ENCODE peak calls at places on chromosomes 2 and 18, in ten cellular contexts. X is HepG2; V is right cardiac atrium; T is colonic mucosa; Z is mesenchymal stem cell; L is CD8-positive, alpha-beta memory T cell; D is stomach; J is K562; S is tibial artery; C is CD4-positive, alpha-beta memory T cell. U is an unnamed sample.

GRCh38 chr2:179440642-179441251 is 176.1 kb upstream of the SESTD1 start:
- DNase-seq in T (no peak), V (no peak), L (no peak), S (no peak), X (peak; percentile 34), D (no peak), Z (peak; percentile 50), C (peak; percentile 11), J (peak; percentile 16), U (no peak)

GRCh38 chr2:73283545-73284295 is 558 bp downstream of the FBXO41 start:
- DNase-seq in V (peak; percentile 41), L (no peak), C (no peak), J (peak; percentile 46), D (no peak), T (no peak), S (no peak), Z (no peak), X (no peak), U (no peak)

GRCh38 chr2:185952098-185952497 is 213.5 kb downstream of the FSIP2 start:
- DNase-seq in D (no peak), C (no peak), X (no peak), T (no peak), Z (no peak), J (no peak), L (no peak), V (no peak), S (no peak), U (no peak)

GRCh38 chr2:42298132-42298531 is 62.9 kb downstream of the COX7A2L start:
- DNase-seq in C (no peak), Z (no peak), V (no peak), J (no peak), S (no peak), T (no peak), L (no peak), X (no peak), D (no peak), U (no peak)

GRCh38 chr2:226644342-226644957 is 155.2 kb downstream of the IRS1 start:
- DNase-seq in J (no peak), T (no peak), S (no peak), D (no peak), C (no peak), L (no peak), Z (peak; percentile 91), V (peak; percentile 62), X (no peak), U (peak; percentile 13)

GRCh38 chr2:74249406-74250122 is 51.1 kb downstream of the MTHFD2 start:
- DNase-seq in Z (no peak), T (no peak), C (no peak), X (no peak), V (no peak), L (no peak), S (no peak), J (peak; percentile 38), D (no peak), U (no peak)

GRCh38 chr2:172442072-172442895 is 14.9 kb downstream of the ITGA6 start:
- DNase-seq in Z (peak; percentile 92), X (peak; percentile 75), V (peak; percentile 47), S (no peak), L (no peak), J (no peak), D (peak; percentile 81), T (peak; percentile 88), C (no peak), U (peak; percentile 100)

GRCh38 chr2:225041871-225042799 is at the start of gene DOCK10:
- DNase-seq in S (no peak), C (peak; percentile 63), J (no peak), D (peak; percentile 40), L (peak; percentile 28), T (peak; percentile 56), X (no peak), Z (peak; percentile 42), V (peak; percentile 65), U (no peak)

GRCh38 chr18:12327510-12328178 is 19.6 kb downstream of the TUBB6 start:
- DNase-seq in D (peak; percentile 78), T (peak; percentile 80), Z (peak; percentile 74), X (peak; percentile 69), V (peak; percentile 94), J (peak; percentile 69), S (peak; percentile 70), C (peak; percentile 50), L (peak; percentile 52), U (peak; percentile 81)

GRCh38 chr18:11146238-11146946 is 3.0 kb downstream of the PIEZO2 start:
- DNase-seq in V (peak; percentile 66), D (no peak), L (no peak), T (no peak), C (no peak), J (no peak), X (no peak), Z (no peak), S (no peak), U (no peak)

DNA sequence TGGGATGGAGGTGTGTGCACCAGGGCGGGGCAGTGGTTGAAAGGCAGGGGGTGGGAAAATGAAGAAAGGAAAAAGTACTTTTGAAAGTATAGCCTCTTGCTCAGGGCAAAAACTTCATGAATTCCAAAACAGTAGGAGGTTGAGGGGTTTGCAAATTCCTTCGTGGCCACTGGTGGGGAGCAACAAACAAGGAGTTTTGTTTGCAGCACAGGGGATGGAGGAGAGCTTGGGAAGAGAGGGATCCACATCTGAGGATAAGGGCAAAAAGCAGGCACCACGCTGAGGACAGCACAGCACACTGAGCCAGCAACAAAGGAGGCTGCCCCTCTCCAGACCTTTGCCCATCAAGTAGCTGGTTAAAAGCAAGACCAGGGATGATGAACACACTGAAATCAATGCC is 149.0 kb downstream of the TCF4 start:
- DNase-seq in D (no peak), C (no peak), L (no peak), J (no peak), S (no peak), V (no peak), X (no peak), T (no peak), Z (no peak), U (no peak)
- H3K4me1 ChIP-seq in D (no peaks in the 10 kb centered on the region), C (no peaks in the 10 kb centered on the region), L (no peaks in the 10 kb centered on the region), J (no peaks in the 10 kb centered on the region), S (no peaks in the 10 kb centered on the region), V (peaks cover 9% of the 10 kb centered on the region), X (no peaks in the 10 kb centered on the region), T (no peaks in the 10 kb centered on the region), Z (peaks cover 2% of the 10 kb centered on the region), U (no peaks in the 10 kb centered on the region)

DNA sequence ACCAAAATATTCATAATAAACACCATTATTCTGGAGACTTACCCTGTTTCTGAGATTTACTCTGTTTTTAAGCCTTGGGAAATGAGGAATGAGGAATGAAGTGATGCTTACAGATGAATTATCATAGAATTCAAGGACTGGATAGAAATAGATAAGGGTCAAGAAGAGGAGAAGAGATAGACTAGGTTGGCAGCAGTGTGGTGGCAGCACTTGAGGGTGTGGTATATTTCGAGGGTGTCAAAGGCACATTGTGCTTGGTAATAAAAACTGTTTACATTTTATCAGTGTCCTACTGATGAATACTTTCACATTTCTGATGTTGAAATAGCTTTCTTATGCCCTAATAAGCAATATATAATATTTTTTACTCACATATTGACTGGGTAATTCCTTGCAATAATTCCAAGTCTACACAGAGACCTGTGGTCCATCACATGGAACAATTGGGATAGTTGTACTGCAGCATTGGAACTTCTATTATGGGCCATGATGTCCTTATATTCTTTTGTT is 3.4 kb downstream of the TFPI start:
- DNase-seq in L (no peak), V (no peak), T (no peak), S (no peak), X (no peak), D (no peak), C (no peak), J (no peak), Z (no peak), U (no peak)
- H3K27ac ChIP-seq in L (no peak overlapping the region), V (no peak overlapping the region), T (no peak overlapping the region), S (peak overlapping the region; percentile 77), X (peak overlapping the region; percentile 88), D (no peak overlapping the region), C (no peak overlapping the region), J (peak overlapping the region; percentile 4), Z (no peak overlapping the region), U (no peak overlapping the region)

GRCh38 chr2:119700866-119701265 is 21.9 kb downstream of the TMEM177 start:
- DNase-seq in L (no peak), V (no peak), D (no peak), T (no peak), C (no peak), Z (no peak), X (no peak), J (no peak), S (no peak), U (no peak)

GRCh38 chr2:119697290-119698013 is 18.5 kb downstream of the TMEM177 start:
- DNase-seq in D (no peak), X (no peak), V (no peak), T (no peak), S (no peak), C (no peak), J (no peak), L (no peak), Z (no peak), U (no peak)

GRCh38 chr2:119696494-119697030 is 17.6 kb downstream of the TMEM177 start:
- DNase-seq in C (no peak), L (no peak), J (no peak), V (no peak), X (no peak), Z (no peak), T (no peak), S (no peak), D (no peak), U (no peak)

GRCh38 chr2:119701352-119701751 is 22.4 kb downstream of the TMEM177 start:
- DNase-seq in T (no peak), S (no peak), D (no peak), X (no peak), V (no peak), L (no peak), C (no peak), J (no peak), Z (no peak), U (no peak)

GRCh38 chr2:119699016-119699606 is 20.1 kb downstream of the TMEM177 start:
- DNase-seq in X (no peak), S (no peak), Z (peak; percentile 13), T (no peak), V (no peak), L (no peak), C (no peak), D (no peak), J (no peak), U (no peak)
- H3K4me1 ChIP-seq in X (peaks cover 82% of the 10 kb centered on the region), S (no peaks in the 10 kb centered on the region), Z (peaks cover 21% of the 10 kb centered on the region), T (no peaks in the 10 kb centered on the region), V (no peaks in the 10 kb centered on the region), L (peaks cover 50% of the 10 kb centered on the region), C (peaks cover 47% of the 10 kb centered on the region), D (peaks cover 23% of the 10 kb centered on the region), J (peaks cover 7% of the 10 kb centered on the region), U (peaks cover 4% of the 10 kb centered on the region)

DNA sequence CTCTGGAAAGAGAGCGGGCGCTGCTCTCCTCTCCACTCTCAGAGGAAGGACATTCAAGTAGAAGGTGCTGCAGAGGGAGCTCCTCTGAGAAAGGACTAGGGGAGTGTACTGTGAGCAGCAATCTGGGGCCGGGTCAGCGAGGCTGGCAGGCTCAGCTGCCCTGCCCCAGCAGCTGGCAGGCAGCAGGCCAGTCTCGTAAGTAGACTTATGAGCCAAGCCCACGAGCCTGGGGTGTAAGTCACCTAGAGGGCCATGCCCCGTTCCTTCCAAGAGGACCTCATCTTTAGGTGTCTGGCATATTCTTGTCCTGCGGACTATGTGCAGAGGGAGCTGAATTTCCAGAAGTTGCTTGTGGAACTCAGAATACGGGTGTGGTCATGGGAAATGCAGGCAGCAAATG is 118.9 kb downstream of the SEPTIN10 start:
- DNase-seq in V (peak; percentile 56), C (no peak), X (no peak), D (peak; percentile 62), L (no peak), T (peak; percentile 58), J (no peak), S (no peak), Z (no peak), U (no peak)
- H3K27ac ChIP-seq in V (no peak overlapping the region), C (no peak overlapping the region), X (no peak overlapping the region), D (no peak overlapping the region), L (no peak overlapping the region), T (no peak overlapping the region), J (no peak overlapping the region), S (no peak overlapping the region), Z (no peak overlapping the region), U (no peak overlapping the region)

U was measured in foreskin keratinocyte.